ENCODE peak calls at places on chromosomes 2 and 18, in seven cellular contexts. N, Z, X, H, J, P and V are unnamed samples.

GRCh38 chr2:223920109-223920508 is 25.0 kb downstream of the WDFY1 start:
- DNase-seq in P (no peak), J (no peak), N (no peak), H (no peak), Z (no peak), X (no peak), V (no peak)

GRCh38 chr18:574456-575228 is 5.5 kb upstream of the CETN1 start:
- DNase-seq in N (no peak), P (no peak), X (no peak), H (no peak), Z (no peak), J (no peak), V (no peak)

GRCh38 chr2:44974064-44974715 is 32.7 kb downstream of the SIX3 start:
- DNase-seq in Z (no peak), J (no peak), H (peak), P (peak), N (no peak), X (peak), V (no peak)

GRCh38 chr2:238910751-238911351 is 63.0 kb downstream of the TWIST2 start:
- DNase-seq in Z (no peak), J (no peak), H (peak), X (no peak), P (no peak), N (no peak), V (no peak)

GRCh38 chr2:68438455-68439303 is 28.4 kb downstream of the FBXO48 start:
- DNase-seq in N (no peak), X (peak), H (no peak), Z (no peak), P (no peak), J (no peak), V (no peak)

GRCh38 chr18:52991246-52991645 is 651.2 kb downstream of the DCC start:
- DNase-seq in H (no peak), X (no peak), J (no peak), P (no peak), Z (no peak), N (no peak), V (no peak)

GRCh38 chr2:101864426-101864825 is 127.3 kb upstream of the IL1R2 start:
- DNase-seq in N (no peak), P (no peak), J (no peak), H (no peak), Z (no peak), X (no peak), V (no peak)

GRCh38 chr2:34907812-34908211 is 1308.7 kb upstream of the FAM98A start:
- DNase-seq in P (no peak), H (no peak), Z (no peak), X (no peak), J (no peak), N (no peak), V (no peak)

GRCh38 chr2:135248611-135249010 is 196.5 kb downstream of the RAB3GAP1 start:
- DNase-seq in N (no peak), Z (no peak), H (no peak), X (no peak), J (no peak), P (no peak), V (no peak)

GRCh38 chr2:157459486-157459885 is 15.6 kb upstream of the CYTIP start:
- DNase-seq in H (no peak), P (no peak), Z (no peak), N (no peak), J (no peak), X (no peak), V (no peak)

GRCh38 chr2:223306371-223306770 is 254.4 kb downstream of the KCNE4 start:
- DNase-seq in P (peak), X (peak), N (no peak), H (peak), J (no peak), Z (no peak), V (no peak)

GRCh38 chr2:86417961-86418360 is 23.2 kb upstream of the KDM3A start:
- DNase-seq in P (peak), X (peak), Z (no peak), N (no peak), H (peak), J (no peak), V (no peak)

GRCh38 chr2:20450201-20451108 is 3.6 kb downstream of the RHOB start:
- DNase-seq in P (peak), H (peak), N (peak), J (no peak), Z (peak), X (peak), V (no peak)

GRCh38 chr2:69779258-69779989 is 37.5 kb downstream of the ANXA4 start:
- DNase-seq in P (peak), H (peak), J (no peak), Z (no peak), N (no peak), X (peak), V (no peak)

GRCh38 chr2:60867007-60867406 is 14.4 kb upstream of the REL start:
- DNase-seq in X (no peak), P (no peak), N (no peak), Z (no peak), H (no peak), J (no peak), V (no peak)

GRCh38 chr2:240988146-240988545 is 10.3 kb upstream of the SNED1 start:
- DNase-seq in J (no peak), X (no peak), P (no peak), H (no peak), Z (no peak), N (peak), V (no peak)

GRCh38 chr18:36427369-36427768 is 129.9 kb downstream of the FHOD3 start:
- DNase-seq in H (no peak), J (no peak), Z (no peak), P (no peak), X (no peak), N (no peak), V (no peak)

GRCh38 chr2:181106229-181106628 is 125.8 kb downstream of the UBE2E3 start:
- DNase-seq in J (no peak), X (peak), N (no peak), P (peak), H (no peak), Z (no peak), V (no peak)

GRCh38 chr2:20665261-20666113 is 1.5 kb upstream of the GDF7 start:
- DNase-seq in Z (no peak), X (no peak), P (no peak), H (no peak), N (no peak), J (no peak), V (no peak)

GRCh38 chr2:189379287-189379630 is 62.0 kb upstream of the WDR75 start:
- DNase-seq in N (no peak), Z (no peak), H (peak), P (peak), J (no peak), X (peak), V (no peak)

GRCh38 chr2:231931481-231931915 is 5.3 kb upstream of the NPPC start:
- DNase-seq in Z (no peak), P (no peak), X (no peak), J (no peak), H (no peak), N (peak), V (no peak)

GRCh38 chr2:30769891-30770462 is 37.3 kb downstream of the CAPN13 start:
- DNase-seq in N (no peak), Z (no peak), X (no peak), H (no peak), P (no peak), J (no peak), V (no peak)